ENCODE peak calls at places on chromosomes 5 and 9, in seven cellular contexts. F is stomach; U is stimulated activated CD4-positive, alpha-beta T cell treated with anti-CD3 and anti-CD28 coated beads, Interleukin-15, amount 100 ng/mL, for 24 hours; I is Right ventricle myocardium superior; K is BE2C; L is tibial artery; W is mesendoderm. M is an unnamed sample.

GRCh38 chr9:136774416-136775045 is 10.2 kb upstream of the LCN15 start:
- DNase-seq in F (no peak), U (no peak), I (no peak), K (no peak), L (no peak), W (no peak), M (no peak)

GRCh38 chr9:134056483-134057310 is 11.1 kb downstream of the BRD3 start:
- DNase-seq in F (no peak), U (no peak), I (peak; percentile 31), K (peak; percentile 32), L (peak; percentile 15), W (no peak), M (no peak)

GRCh38 chr9:124767830-124768229 is 3.3 kb downstream of the NR6A1 start:
- DNase-seq in F (no peak), U (no peak), I (no peak), K (no peak), L (no peak), W (no peak), M (no peak)

GRCh38 chr9:88577256-88577655 is 42.3 kb downstream of the NXNL2 start:
- DNase-seq in F (no peak), U (no peak), I (no peak), K (no peak), L (no peak), W (no peak), M (no peak)

GRCh38 chr9:130661461-130662098 is 2.8 kb upstream of the PRDM12 start:
- DNase-seq in F (no peak), U (no peak), I (no peak), K (no peak), L (no peak), W (no peak), M (no peak)

GRCh38 chr5:58016892-58017291 is 443.0 kb downstream of the PLK2 start:
- DNase-seq in F (no peak), U (no peak), I (no peak), K (no peak), L (no peak), W (no peak), M (no peak)

GRCh38 chr9:105355810-105356209 is 92.0 kb upstream of the FSD1L start:
- DNase-seq in F (no peak), U (peak; percentile 6), I (no peak), K (no peak), L (no peak), W (no peak), M (peak; percentile 25)

GRCh38 chr9:129322641-129323375 is 144.7 kb upstream of the IER5L start:
- DNase-seq in F (no peak), U (no peak), I (peak; percentile 42), K (no peak), L (peak; percentile 20), W (no peak), M (no peak)

GRCh38 chr9:88537743-88538055 is 2.7 kb downstream of the NXNL2 start:
- DNase-seq in F (peak; percentile 40), U (peak; percentile 52), I (peak; percentile 75), K (peak; percentile 95), L (peak; percentile 93), W (peak; percentile 68), M (no peak)

GRCh38 chr9:14313951-14314423 is at the start of gene NFIB:
- DNase-seq in F (peak; percentile 49), U (peak; percentile 33), I (peak; percentile 65), K (peak; percentile 77), L (peak; percentile 50), W (peak; percentile 86), M (peak; percentile 49)

GRCh38 chr9:138057726-138058125 is 180.1 kb downstream of the CACNA1B start:
- DNase-seq in F (no peak), U (no peak), I (no peak), K (no peak), L (no peak), W (no peak), M (no peak)

GRCh38 chr9:9112001-9112725 is 1312.6 kb upstream of the DMAC1 start:
- DNase-seq in F (no peak), U (no peak), I (no peak), K (no peak), L (no peak), W (peak; percentile 30), M (no peak)

GRCh38 chr5:146369691-146370090 is 31.1 kb downstream of the POU4F3 start:
- DNase-seq in F (no peak), U (no peak), I (no peak), K (no peak), L (no peak), W (no peak), M (no peak)

GRCh38 chr9:21001581-21001980 is 29.9 kb downstream of the HACD4 start:
- DNase-seq in F (no peak), U (no peak), I (no peak), K (no peak), L (no peak), W (no peak), M (no peak)

GRCh38 chr9:72813544-72813943 is 139.3 kb downstream of the ALDH1A1 start:
- DNase-seq in F (no peak), U (no peak), I (no peak), K (no peak), L (no peak), W (no peak), M (no peak)

GRCh38 chr5:51669095-51669494 is 285.8 kb downstream of the ISL1 start:
- DNase-seq in F (no peak), U (no peak), I (no peak), K (no peak), L (no peak), W (no peak), M (no peak)

GRCh38 chr9:1726993-1727759 is 288.0 kb upstream of the SMARCA2 start:
- DNase-seq in F (no peak), U (no peak), I (no peak), K (no peak), L (no peak), W (peak; percentile 71), M (peak; percentile 9)

GRCh38 chr5:78757269-78758053 is 108.9 kb upstream of the LHFPL2 start:
- DNase-seq in F (no peak), U (peak; percentile 4), I (no peak), K (no peak), L (no peak), W (no peak), M (no peak)

GRCh38 chr5:168227001-168227400 is 64.4 kb upstream of the WWC1 start:
- DNase-seq in F (no peak), U (peak; percentile 21), I (no peak), K (no peak), L (no peak), W (no peak), M (no peak)

GRCh38 chr5:171571663-171572062 is 152.2 kb downstream of the FGF18 start:
- DNase-seq in F (no peak), U (no peak), I (no peak), K (no peak), L (no peak), W (no peak), M (no peak)

GRCh38 chr5:25441810-25442209 is 797.0 kb upstream of the CDH10 start:
- DNase-seq in F (no peak), U (no peak), I (no peak), K (no peak), L (no peak), W (peak; percentile 86), M (no peak)

GRCh38 chr5:168427224-168427623 is 59.0 kb upstream of the RARS1 start:
- DNase-seq in F (no peak), U (no peak), I (no peak), K (no peak), L (no peak), W (no peak), M (no peak)

GRCh38 chr5:112338681-112339337 is 80.3 kb downstream of the EPB41L4A start:
- DNase-seq in F (no peak), U (no peak), I (no peak), K (no peak), L (peak; percentile 49), W (peak; percentile 86), M (no peak)

GRCh38 chr5:132202711-132203463 is 24.8 kb downstream of the P4HA2 start:
- DNase-seq in F (no peak), U (no peak), I (no peak), K (no peak), L (no peak), W (no peak), M (no peak)

GRCh38 chr5:105145152-105145551 is 1582.6 kb upstream of the NUDT12 start:
- DNase-seq in F (no peak), U (no peak), I (no peak), K (no peak), L (no peak), W (no peak), M (no peak)

GRCh38 chr9:83208065-83208850 is 145.3 kb upstream of the RASEF start:
- DNase-seq in F (no peak), U (no peak), I (no peak), K (no peak), L (no peak), W (peak; percentile 44), M (no peak)

GRCh38 chr5:6302684-6303083 is 75.7 kb downstream of the MED10 start:
- DNase-seq in F (no peak), U (no peak), I (no peak), K (no peak), L (no peak), W (peak; percentile 25), M (no peak)

GRCh38 chr9:90916147-90916734 is 114.6 kb downstream of the SYK start:
- DNase-seq in F (no peak), U (no peak), I (no peak), K (no peak), L (no peak), W (no peak), M (no peak)

GRCh38 chr9:33227013-33227398 is 13.0 kb upstream of the SPINK4 start:
- DNase-seq in F (peak; percentile 38), U (no peak), I (peak; percentile 83), K (no peak), L (peak; percentile 48), W (no peak), M (no peak)

GRCh38 chr5:2140501-2140900 is 257.8 kb upstream of the IRX4 start:
- DNase-seq in F (no peak), U (no peak), I (no peak), K (no peak), L (no peak), W (no peak), M (no peak)

GRCh38 chr9:89482056-89482784 is 15.7 kb downstream of the SEMA4D start:
- DNase-seq in F (no peak), U (no peak), I (peak; percentile 9), K (no peak), L (no peak), W (no peak), M (no peak)

GRCh38 chr9:131951905-131952304 is 127.8 kb downstream of the MED27 start:
- DNase-seq in F (no peak), U (no peak), I (peak; percentile 77), K (peak; percentile 27), L (peak; percentile 71), W (no peak), M (no peak)

GRCh38 chr5:153490124-153491085 is at the start of gene GRIA1:
- DNase-seq in F (no peak), U (no peak), I (no peak), K (no peak), L (no peak), W (peak; percentile 61), M (no peak)

GRCh38 chr9:35553670-35554543 is 51.2 kb upstream of the TESK1 start:
- DNase-seq in F (peak; percentile 64), U (peak; percentile 52), I (peak; percentile 69), K (peak; percentile 70), L (peak; percentile 83), W (peak; percentile 78), M (peak; percentile 60)

GRCh38 chr5:321233-321725 is at the start of gene AHRR:
- DNase-seq in F (peak; percentile 68), U (peak; percentile 79), I (peak; percentile 77), K (peak; percentile 73), L (no peak), W (peak; percentile 73), M (peak; percentile 96)

GRCh38 chr5:121630402-121630801 is 221.3 kb upstream of the FTMT start:
- DNase-seq in F (no peak), U (no peak), I (no peak), K (peak; percentile 23), L (no peak), W (peak; percentile 13), M (no peak)

GRCh38 chr5:168046163-168046562 is 245.3 kb upstream of the WWC1 start:
- DNase-seq in F (no peak), U (no peak), I (no peak), K (no peak), L (no peak), W (peak; percentile 18), M (no peak)

GRCh38 chr5:4361626-4362281 is 766.1 kb downstream of the IRX1 start:
- DNase-seq in F (no peak), U (no peak), I (no peak), K (no peak), L (no peak), W (no peak), M (no peak)

M was measured in GM20000.